ENCODE peak calls at places on chromosomes 1 and 21, in seven cellular contexts. One of them, this sample, is unnamed.

GRCh38 chr1:26945728-26946127 is 14.5 kb downstream of the KDF1 start:
- DNase-seq in B cell: no peak
- DNase-seq in Calu3: no peak
- DNase-seq in AG09309: no peak
- DNase-seq in kidney: no peak
- DNase-seq in left ventricle myocardium inferior: peak
- DNase-seq in CD8-positive, alpha-beta T cell: no peak
- DNase-seq in this sample: no peak

GRCh38 chr1:36133484-36133883 is 8.5 kb upstream of the COL8A2 start:
- DNase-seq in B cell: no peak
- DNase-seq in Calu3: peak
- DNase-seq in AG09309: peak
- DNase-seq in kidney: peak
- DNase-seq in left ventricle myocardium inferior: peak
- DNase-seq in CD8-positive, alpha-beta T cell: no peak
- DNase-seq in this sample: no peak

GRCh38 chr1:145690587-145691558 is 16.3 kb downstream of the PDZK1 start:
- DNase-seq in B cell: peak
- DNase-seq in Calu3: peak
- DNase-seq in AG09309: peak
- DNase-seq in kidney: no peak
- DNase-seq in left ventricle myocardium inferior: no peak
- DNase-seq in CD8-positive, alpha-beta T cell: peak
- DNase-seq in this sample: peak

GRCh38 chr1:196178083-196178635 is 430.1 kb downstream of the KCNT2 start:
- DNase-seq in B cell: no peak
- DNase-seq in Calu3: no peak
- DNase-seq in AG09309: no peak
- DNase-seq in kidney: no peak
- DNase-seq in left ventricle myocardium inferior: no peak
- DNase-seq in CD8-positive, alpha-beta T cell: no peak
- DNase-seq in this sample: no peak

GRCh38 chr1:79255421-79255820 is 248.9 kb upstream of the ADGRL4 start:
- DNase-seq in B cell: no peak
- DNase-seq in Calu3: no peak
- DNase-seq in AG09309: no peak
- DNase-seq in kidney: no peak
- DNase-seq in left ventricle myocardium inferior: no peak
- DNase-seq in CD8-positive, alpha-beta T cell: no peak
- DNase-seq in this sample: no peak

GRCh38 chr1:109890115-109890953 is 20.3 kb upstream of the CSF1 start:
- DNase-seq in B cell: no peak
- DNase-seq in Calu3: no peak
- DNase-seq in AG09309: no peak
- DNase-seq in kidney: no peak
- DNase-seq in left ventricle myocardium inferior: no peak
- DNase-seq in CD8-positive, alpha-beta T cell: no peak
- DNase-seq in this sample: no peak

GRCh38 chr1:89633745-89634625 is 1.1 kb downstream of the LRRC8C start:
- DNase-seq in B cell: no peak
- DNase-seq in Calu3: peak
- DNase-seq in AG09309: no peak
- DNase-seq in kidney: no peak
- DNase-seq in left ventricle myocardium inferior: no peak
- DNase-seq in CD8-positive, alpha-beta T cell: no peak
- DNase-seq in this sample: no peak

GRCh38 chr1:35481229-35481628 is 76.0 kb downstream of the KIAA0319L start:
- DNase-seq in B cell: no peak
- DNase-seq in Calu3: no peak
- DNase-seq in AG09309: no peak
- DNase-seq in kidney: no peak
- DNase-seq in left ventricle myocardium inferior: no peak
- DNase-seq in CD8-positive, alpha-beta T cell: no peak
- DNase-seq in this sample: no peak

GRCh38 chr1:30525980-30526651 is 197.3 kb downstream of the MATN1 start:
- DNase-seq in B cell: no peak
- DNase-seq in Calu3: peak
- DNase-seq in AG09309: peak
- DNase-seq in kidney: peak
- DNase-seq in left ventricle myocardium inferior: peak
- DNase-seq in CD8-positive, alpha-beta T cell: peak
- DNase-seq in this sample: no peak

GRCh38 chr1:233368784-233369120 is 41.2 kb downstream of the MAP3K21 start:
- DNase-seq in B cell: no peak
- DNase-seq in Calu3: no peak
- DNase-seq in AG09309: no peak
- DNase-seq in kidney: no peak
- DNase-seq in left ventricle myocardium inferior: no peak
- DNase-seq in CD8-positive, alpha-beta T cell: no peak
- DNase-seq in this sample: no peak

GRCh38 chr1:159879136-159879535 is 16.7 kb upstream of the VSIG8 start:
- DNase-seq in B cell: no peak
- DNase-seq in Calu3: no peak
- DNase-seq in AG09309: no peak
- DNase-seq in kidney: no peak
- DNase-seq in left ventricle myocardium inferior: no peak
- DNase-seq in CD8-positive, alpha-beta T cell: no peak
- DNase-seq in this sample: no peak

GRCh38 chr1:10950316-10951172 is 61.9 kb upstream of the TARDBP start:
- DNase-seq in B cell: no peak
- DNase-seq in Calu3: no peak
- DNase-seq in AG09309: no peak
- DNase-seq in kidney: peak
- DNase-seq in left ventricle myocardium inferior: no peak
- DNase-seq in CD8-positive, alpha-beta T cell: no peak
- DNase-seq in this sample: no peak

GRCh38 chr1:219699870-219700269 is 87.0 kb upstream of the ZC3H11B start:
- DNase-seq in B cell: no peak
- DNase-seq in Calu3: no peak
- DNase-seq in AG09309: peak
- DNase-seq in kidney: no peak
- DNase-seq in left ventricle myocardium inferior: no peak
- DNase-seq in CD8-positive, alpha-beta T cell: no peak
- DNase-seq in this sample: no peak

GRCh38 chr1:229437443-229437842 is 3.5 kb upstream of the ACTA1 start:
- DNase-seq in B cell: no peak
- DNase-seq in Calu3: no peak
- DNase-seq in AG09309: no peak
- DNase-seq in kidney: no peak
- DNase-seq in left ventricle myocardium inferior: no peak
- DNase-seq in CD8-positive, alpha-beta T cell: no peak
- DNase-seq in this sample: no peak

GRCh38 chr1:85398391-85399064 is 66.4 kb downstream of the DDAH1 start:
- DNase-seq in B cell: no peak
- DNase-seq in Calu3: no peak
- DNase-seq in AG09309: no peak
- DNase-seq in kidney: no peak
- DNase-seq in left ventricle myocardium inferior: no peak
- DNase-seq in CD8-positive, alpha-beta T cell: no peak
- DNase-seq in this sample: no peak

GRCh38 chr1:114153051-114153620 is 533 bp downstream of the SYT6 start:
- DNase-seq in B cell: no peak
- DNase-seq in Calu3: no peak
- DNase-seq in AG09309: no peak
- DNase-seq in kidney: peak
- DNase-seq in left ventricle myocardium inferior: no peak
- DNase-seq in CD8-positive, alpha-beta T cell: no peak
- DNase-seq in this sample: no peak

GRCh38 chr1:203818399-203818798 is 23.0 kb downstream of the ZBED6 start:
- DNase-seq in B cell: no peak
- DNase-seq in Calu3: no peak
- DNase-seq in AG09309: no peak
- DNase-seq in kidney: no peak
- DNase-seq in left ventricle myocardium inferior: no peak
- DNase-seq in CD8-positive, alpha-beta T cell: no peak
- DNase-seq in this sample: no peak

GRCh38 chr1:46030876-46031660 is 101.4 kb downstream of the PIK3R3 start:
- DNase-seq in B cell: no peak
- DNase-seq in Calu3: no peak
- DNase-seq in AG09309: no peak
- DNase-seq in kidney: no peak
- DNase-seq in left ventricle myocardium inferior: no peak
- DNase-seq in CD8-positive, alpha-beta T cell: no peak
- DNase-seq in this sample: no peak

GRCh38 chr21:8992731-8993174 is 1528.6 kb upstream of the TPTE start:
- DNase-seq in B cell: no peak
- DNase-seq in Calu3: no peak
- DNase-seq in AG09309: no peak
- DNase-seq in kidney: no peak
- DNase-seq in left ventricle myocardium inferior: no peak
- DNase-seq in CD8-positive, alpha-beta T cell: no peak
- DNase-seq in this sample: no peak

GRCh38 chr1:12537294-12537693 is 80.7 kb downstream of the DHRS3 start:
- DNase-seq in B cell: no peak
- DNase-seq in Calu3: no peak
- DNase-seq in AG09309: no peak
- DNase-seq in kidney: no peak
- DNase-seq in left ventricle myocardium inferior: no peak
- DNase-seq in CD8-positive, alpha-beta T cell: no peak
- DNase-seq in this sample: no peak
- TF ChIP-seq CTCF in B cell: no peak
- TF ChIP-seq CTCF in Calu3: no peak
- TF ChIP-seq CTCF in AG09309: no peak
- TF ChIP-seq CTCF in kidney: no peak
- TF ChIP-seq CTCF in left ventricle myocardium inferior: no peak
- TF ChIP-seq CTCF in CD8-positive, alpha-beta T cell: no peak
- TF ChIP-seq CTCF in this sample: no peak

DNA sequence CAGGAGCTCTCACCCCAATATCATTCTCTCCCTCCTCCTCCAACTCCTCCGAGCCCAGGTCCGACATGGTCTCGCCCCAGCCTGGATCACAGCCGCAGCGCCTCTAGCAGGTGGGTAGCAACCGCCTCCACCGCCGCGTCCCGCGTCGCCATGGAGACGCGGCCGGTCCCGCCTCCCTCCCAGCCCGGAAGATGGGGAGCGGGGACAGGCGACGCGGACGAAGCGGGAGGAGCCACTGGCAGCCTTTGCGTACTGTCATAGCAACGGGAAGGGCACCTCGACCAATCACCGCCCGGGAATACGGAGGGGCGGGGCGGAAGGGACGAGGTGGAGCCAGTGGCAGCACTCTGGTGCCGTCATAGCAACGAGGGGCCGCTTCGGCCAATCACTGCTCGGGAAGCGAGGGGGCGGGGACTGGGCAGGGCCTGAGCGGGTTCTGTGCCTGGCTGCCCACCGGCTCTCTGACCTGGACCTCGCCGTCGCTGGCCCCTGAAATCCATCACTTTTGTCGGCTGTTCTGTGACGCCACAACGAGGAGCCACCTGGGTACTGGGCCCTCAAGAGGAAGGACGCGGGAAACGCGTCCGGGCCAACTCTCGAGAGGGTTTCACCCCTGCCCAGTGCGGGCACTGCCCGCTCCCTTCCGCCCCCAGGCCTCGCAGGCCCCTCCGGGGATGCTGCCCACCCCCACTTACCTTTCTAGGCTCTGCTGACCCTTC is at the start of gene RSPH1:
- DNase-seq in B cell: peak
- DNase-seq in Calu3: peak
- DNase-seq in AG09309: peak
- DNase-seq in kidney: peak
- DNase-seq in left ventricle myocardium inferior: peak
- DNase-seq in CD8-positive, alpha-beta T cell: peak
- DNase-seq in this sample: peak
- TF ChIP-seq CTCF in B cell: no peak
- TF ChIP-seq CTCF in Calu3: no peak
- TF ChIP-seq CTCF in AG09309: no peak
- TF ChIP-seq CTCF in kidney: no peak
- TF ChIP-seq CTCF in left ventricle myocardium inferior: no peak
- TF ChIP-seq CTCF in CD8-positive, alpha-beta T cell: no peak
- TF ChIP-seq CTCF in this sample: no peak

DNA sequence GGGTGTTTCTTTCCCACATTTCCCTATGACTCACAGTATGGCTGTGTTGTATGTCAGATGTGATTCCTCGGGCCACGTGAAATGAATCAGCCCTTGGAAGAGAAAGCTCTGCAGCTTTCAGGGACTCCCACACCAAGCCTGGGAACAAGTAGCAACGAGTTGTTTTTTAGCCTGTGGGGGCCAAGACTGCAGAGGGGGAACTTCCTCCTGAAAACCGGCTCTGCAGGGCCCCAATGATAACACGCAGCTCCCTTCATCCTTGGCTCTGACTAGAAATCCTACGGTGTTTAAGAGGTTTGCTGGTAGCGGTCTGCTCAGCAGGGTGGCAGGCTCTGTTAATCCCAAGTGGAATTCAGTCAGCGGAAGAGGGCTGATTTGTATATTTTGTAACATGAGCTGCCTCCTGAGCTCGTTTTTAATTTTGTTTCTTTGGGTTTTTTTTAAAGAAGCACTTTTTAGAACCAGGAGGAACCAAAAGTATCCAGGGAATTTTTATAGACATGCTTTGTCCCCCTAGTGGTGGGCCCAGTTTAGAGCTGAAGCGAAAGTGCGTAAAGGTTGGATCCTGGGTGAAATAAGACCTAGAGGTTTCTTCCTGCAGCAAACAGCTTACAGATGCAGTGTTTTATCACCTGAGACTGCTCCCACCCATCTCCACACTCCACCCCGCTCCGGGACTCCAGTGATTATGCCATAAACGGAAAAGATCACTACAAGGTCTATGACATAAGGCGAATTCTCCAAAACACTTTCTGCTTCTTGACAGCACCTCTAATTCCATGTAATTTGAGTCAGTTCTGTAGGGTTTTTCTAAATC is 48.8 kb downstream of the LAMC2 start:
- DNase-seq in B cell: no peak
- DNase-seq in Calu3: peak
- DNase-seq in AG09309: peak
- DNase-seq in kidney: peak
- DNase-seq in left ventricle myocardium inferior: peak
- DNase-seq in CD8-positive, alpha-beta T cell: no peak
- DNase-seq in this sample: no peak
- TF ChIP-seq CTCF in B cell: peak
- TF ChIP-seq CTCF in Calu3: peak
- TF ChIP-seq CTCF in AG09309: peak
- TF ChIP-seq CTCF in kidney: peak
- TF ChIP-seq CTCF in left ventricle myocardium inferior: peak
- TF ChIP-seq CTCF in CD8-positive, alpha-beta T cell: no peak
- TF ChIP-seq CTCF in this sample: no peak

GRCh38 chr1:94332516-94332915 is 85.7 kb upstream of the ABCD3 start:
- DNase-seq in B cell: no peak
- DNase-seq in Calu3: no peak
- DNase-seq in AG09309: no peak
- DNase-seq in kidney: no peak
- DNase-seq in left ventricle myocardium inferior: no peak
- DNase-seq in CD8-positive, alpha-beta T cell: no peak
- DNase-seq in this sample: no peak

GRCh38 chr1:94332952-94333351 is 85.2 kb upstream of the ABCD3 start:
- DNase-seq in B cell: no peak
- DNase-seq in Calu3: no peak
- DNase-seq in AG09309: no peak
- DNase-seq in kidney: no peak
- DNase-seq in left ventricle myocardium inferior: no peak
- DNase-seq in CD8-positive, alpha-beta T cell: no peak
- DNase-seq in this sample: no peak

GRCh38 chr1:94329276-94329675 is 88.9 kb upstream of the ABCD3 start:
- DNase-seq in B cell: no peak
- DNase-seq in Calu3: no peak
- DNase-seq in AG09309: no peak
- DNase-seq in kidney: no peak
- DNase-seq in left ventricle myocardium inferior: no peak
- DNase-seq in CD8-positive, alpha-beta T cell: no peak
- DNase-seq in this sample: no peak

GRCh38 chr1:94327001-94327685 is 89.8 kb upstream of the ARHGAP29 start:
- DNase-seq in B cell: no peak
- DNase-seq in Calu3: peak
- DNase-seq in AG09309: no peak
- DNase-seq in kidney: peak
- DNase-seq in left ventricle myocardium inferior: peak
- DNase-seq in CD8-positive, alpha-beta T cell: no peak
- DNase-seq in this sample: no peak

GRCh38 chr1:94329986-94330385 is 88.2 kb upstream of the ABCD3 start:
- DNase-seq in B cell: no peak
- DNase-seq in Calu3: peak
- DNase-seq in AG09309: no peak
- DNase-seq in kidney: no peak
- DNase-seq in left ventricle myocardium inferior: no peak
- DNase-seq in CD8-positive, alpha-beta T cell: no peak
- DNase-seq in this sample: no peak
- TF ChIP-seq CTCF in B cell: no peak
- TF ChIP-seq CTCF in Calu3: no peak
- TF ChIP-seq CTCF in AG09309: peak
- TF ChIP-seq CTCF in kidney: peak
- TF ChIP-seq CTCF in left ventricle myocardium inferior: peak
- TF ChIP-seq CTCF in CD8-positive, alpha-beta T cell: no peak
- TF ChIP-seq CTCF in this sample: no peak

This sample was measured in CD4-positive, alpha-beta T cell.